ENCODE peak calls at places on chromosomes 12 and 14, in ten cellular contexts. I is psoas muscle; Q is vagina; F is fibroblast of lung; G is CD4-positive, alpha-beta memory T cell; J is GM23248; V is A549; K is colonic mucosa; S is right cardiac atrium; X is mesendoderm. M is an unnamed sample. For H3K4me1, the result is how much of the 10 kb centered on the place peaks cover.

GRCh38 chr12:130932061-130932650 is 21.6 kb upstream of the ADGRD1 start:
- DNase-seq in X (no peak), S (no peak), G (no peak), F (no peak), V (no peak), J (peak), K (no peak), I (no peak), Q (no peak), M (no peak)

GRCh38 chr14:92540472-92541048 is 27.0 kb downstream of the RIN3 start:
- DNase-seq in X (peak), V (peak), G (no peak), F (peak), Q (peak), K (peak), J (peak), I (peak), S (peak), M (peak)

GRCh38 chr14:101134161-101134631 is 230.7 kb upstream of the RTL1 start:
- DNase-seq in K (no peak), J (no peak), V (no peak), F (no peak), X (no peak), I (no peak), Q (peak), G (no peak), S (no peak), M (no peak)

GRCh38 chr14:97177016-97177415 is 379.8 kb downstream of the VRK1 start:
- DNase-seq in J (no peak), X (peak), K (no peak), F (peak), S (no peak), V (peak), Q (no peak), I (no peak), G (peak), M (no peak)

GRCh38 chr12:18421840-18422239 is 160.5 kb downstream of the PIK3C2G start:
- DNase-seq in I (no peak), F (peak), X (no peak), G (no peak), J (peak), K (no peak), Q (no peak), V (no peak), S (no peak), M (no peak)

GRCh38 chr12:46546634-46547273 is 174.2 kb upstream of the SLC38A2 start:
- DNase-seq in K (no peak), J (peak), X (no peak), Q (no peak), G (peak), I (no peak), F (peak), V (no peak), S (no peak), M (no peak)

GRCh38 chr12:112327209-112327930 is 54.9 kb downstream of the HECTD4 start:
- DNase-seq in Q (no peak), V (no peak), S (no peak), F (no peak), I (no peak), K (no peak), X (no peak), G (no peak), J (no peak), M (no peak)

GRCh38 chr12:8676651-8677050 is 14.0 kb upstream of the MFAP5 start:
- DNase-seq in I (no peak), S (no peak), X (no peak), G (no peak), K (no peak), F (no peak), Q (no peak), J (no peak), V (no peak), M (no peak)

GRCh38 chr14:99472937-99473336 is 7.7 kb downstream of the SETD3 start:
- DNase-seq in S (no peak), K (no peak), Q (no peak), G (no peak), V (no peak), J (no peak), F (peak), X (no peak), I (no peak), M (no peak)

GRCh38 chr12:39392154-39392925 is 50.6 kb downstream of the KIF21A start:
- DNase-seq in S (no peak), X (no peak), J (no peak), Q (no peak), G (no peak), V (no peak), F (no peak), K (peak), I (no peak), M (no peak)

GRCh38 chr14:94663965-94664704 is 51.9 kb downstream of the SERPINA3 start:
- DNase-seq in G (no peak), I (no peak), Q (no peak), J (no peak), K (no peak), X (no peak), S (no peak), V (no peak), F (no peak), M (no peak)

GRCh38 chr12:113222730-113223531 is 1.7 kb downstream of the TPCN1 start:
- DNase-seq in K (peak), G (peak), V (peak), S (peak), I (peak), Q (peak), F (peak), J (peak), X (no peak), M (peak)

GRCh38 chr12:5492562-5492961 is 60.7 kb downstream of the NTF3 start:
- DNase-seq in I (no peak), X (peak), J (no peak), S (no peak), F (no peak), Q (no peak), K (no peak), G (no peak), V (no peak), M (no peak)

GRCh38 chr14:61472801-61473376 is 151.5 kb downstream of the PRKCH start:
- DNase-seq in F (peak), G (peak), K (no peak), S (no peak), J (peak), V (no peak), I (no peak), X (no peak), Q (peak), M (no peak)

GRCh38 chr14:69615471-69616407 is 4.3 kb downstream of the SUSD6 start:
- DNase-seq in S (peak), F (peak), J (peak), I (peak), K (peak), X (no peak), G (peak), V (no peak), Q (no peak), M (peak)

GRCh38 chr12:22083167-22083566 is 37.1 kb downstream of the CMAS start:
- DNase-seq in J (peak), Q (no peak), F (peak), G (peak), K (no peak), V (no peak), X (no peak), I (no peak), S (no peak), M (no peak)

GRCh38 chr12:571795-572531 is 91.3 kb downstream of the NINJ2 start:
- DNase-seq in Q (no peak), S (peak), V (peak), J (peak), I (peak), K (no peak), G (no peak), F (no peak), X (no peak), M (peak)

GRCh38 chr14:70265422-70265821 is 76.7 kb upstream of the SLC8A3 start:
- DNase-seq in Q (no peak), F (no peak), I (no peak), V (no peak), K (no peak), G (no peak), X (no peak), J (no peak), S (no peak), M (no peak)

GRCh38 chr12:129772463-129773169 is 131.2 kb downstream of the TMEM132D start:
- DNase-seq in F (peak), X (peak), G (no peak), J (no peak), I (no peak), S (no peak), K (no peak), V (no peak), Q (no peak), M (no peak)

GRCh38 chr14:70896317-70896716 is 10.9 kb upstream of the PCNX1 start:
- DNase-seq in V (no peak), X (no peak), S (no peak), G (no peak), F (no peak), I (no peak), K (no peak), J (no peak), Q (no peak), M (no peak)

GRCh38 chr12:22054155-22054554 is 8.1 kb downstream of the CMAS start:
- DNase-seq in Q (no peak), F (no peak), S (no peak), G (no peak), J (no peak), X (no peak), K (no peak), I (no peak), V (no peak), M (no peak)

GRCh38 chr12:79897617-79898016 is 37.3 kb downstream of the PPP1R12A start:
- DNase-seq in G (no peak), F (peak), K (no peak), J (peak), S (no peak), Q (no peak), X (peak), I (no peak), V (no peak), M (no peak)

GRCh38 chr12:85588221-85588620 is 248.0 kb downstream of the RASSF9 start:
- DNase-seq in G (no peak), Q (no peak), X (peak), V (no peak), K (no peak), S (no peak), I (no peak), J (no peak), F (no peak), M (no peak)

GRCh38 chr12:130715150-130715995 is 726 bp downstream of the RIMBP2 start:
- DNase-seq in I (no peak), K (no peak), G (no peak), X (peak), S (no peak), V (no peak), F (no peak), Q (no peak), J (no peak), M (no peak)

GRCh38 chr12:64452559-64453329 is 824 bp downstream of the TBK1 start:
- DNase-seq in K (peak), J (peak), Q (no peak), V (peak), X (peak), F (peak), S (no peak), G (peak), I (no peak), M (no peak)

GRCh38 chr14:58631720-58632119 is 6.0 kb upstream of the DACT1 start:
- DNase-seq in K (no peak), S (peak), F (no peak), X (peak), Q (no peak), V (no peak), J (no peak), G (no peak), I (no peak), M (no peak)

GRCh38 chr14:58636129-58636528 is 1.6 kb upstream of the DACT1 start:
- DNase-seq in Q (no peak), V (no peak), F (no peak), J (no peak), X (no peak), S (no peak), G (no peak), K (no peak), I (no peak), M (no peak)

GRCh38 chr14:58635041-58635440 is 2.7 kb upstream of the DACT1 start:
- DNase-seq in Q (no peak), V (no peak), I (no peak), F (peak), S (no peak), K (no peak), X (peak), J (no peak), G (no peak), M (no peak)

GRCh38 chr14:58637040-58637390 is 747 bp upstream of the DACT1 start:
- DNase-seq in K (peak), F (peak), S (peak), G (no peak), J (peak), X (no peak), I (peak), Q (no peak), V (no peak), M (no peak)

DNA sequence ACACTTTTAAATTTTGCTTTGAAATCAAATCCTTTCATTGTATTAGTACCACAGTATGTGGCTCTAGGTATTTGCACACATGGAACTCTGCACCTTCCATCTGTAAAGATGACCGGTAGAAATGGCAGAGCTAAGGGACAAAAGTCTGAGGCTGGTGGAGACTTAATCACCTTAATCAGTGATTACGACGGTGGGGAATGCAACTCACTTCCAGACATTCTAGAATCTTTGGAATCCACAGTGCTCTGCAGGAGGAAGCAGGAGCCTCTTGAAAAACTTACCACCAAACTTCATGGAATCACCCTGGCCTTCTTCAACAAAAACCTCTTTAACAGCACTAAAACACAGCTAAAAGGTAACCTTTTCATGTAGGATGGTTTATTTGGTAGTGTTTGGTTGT is 3.9 kb upstream of the DACT1 start:
- DNase-seq in K (no peak), X (peak), I (no peak), S (no peak), J (peak), V (no peak), F (peak), G (no peak), Q (no peak), M (no peak)
- H3K4me1 ChIP-seq in K (under half), X (under half), I (under half), S (under half), J (under half), V (under half), F (under half), G (under half), Q (under half), M (under half)

GRCh38 chr14:22558221-22558913 is 30.7 kb downstream of the DAD1 start:
- DNase-seq in Q (no peak), V (no peak), X (peak), I (no peak), J (no peak), G (peak), S (peak), K (no peak), F (no peak), M (no peak)
- H3K4me3 ChIP-seq in Q (no peak), V (no peak), X (no peak), I (no peak), J (no peak), G (peak), S (no peak), K (no peak), F (no peak), M (no peak)

GRCh38 chr12:3274664-3275063 is 197.5 kb downstream of the TSPAN9 start:
- DNase-seq in I (no peak), G (no peak), V (no peak), X (no peak), J (no peak), F (no peak), K (no peak), Q (no peak), S (peak), M (no peak)
- H3K4me1 ChIP-seq in I (under half), G (under half), V (under half), X (under half), J (under half), F (under half), K (under half), Q (under half), S (under half), M (under half)

GRCh38 chr14:103845327-103845726 is 2.0 kb downstream of the PPP1R13B start:
- DNase-seq in Q (no peak), K (no peak), G (no peak), V (no peak), J (no peak), S (no peak), I (no peak), F (no peak), X (no peak), M (no peak)
- H3K4me3 ChIP-seq in Q (no peak), K (no peak), G (no peak), V (no peak), J (no peak), S (no peak), I (no peak), F (no peak), X (no peak), M (no peak)

M was measured in right lobe of liver.